ENCODE peak calls at places on chromosomes 13 and 19, in five cellular contexts. F is naive thymus-derived CD4-positive, alpha-beta T cell; P is CD8-positive, alpha-beta T cell; M is left ventricle myocardium inferior; I is Panc1. O is an unnamed sample.

GRCh38 chr19:51181913-51182419 is 39.9 kb downstream of the SIGLEC7 start:
- DNase-seq in M (no peak), P (no peak), I (no peak), F (no peak), O (no peak)

GRCh38 chr19:42132030-42132628 is at the start of gene POU2F2:
- DNase-seq in M (peak; percentile 39), I (no peak), F (peak; percentile 77), P (peak; percentile 94), O (peak; percentile 84)

GRCh38 chr19:20912973-20913372 is 10.1 kb upstream of the ZNF85 start:
- DNase-seq in M (no peak), F (no peak), I (no peak), P (no peak), O (no peak)

GRCh38 chr19:2251577-2252480 is 2.7 kb downstream of the AMH start:
- DNase-seq in F (no peak), M (no peak), I (no peak), P (peak; percentile 23), O (no peak)

GRCh38 chr13:19665427-19665859 is 32.0 kb downstream of the MPHOSPH8 start:
- DNase-seq in I (no peak), M (no peak), F (no peak), P (no peak), O (no peak)

GRCh38 chr13:40315416-40316064 is 350.9 kb downstream of the FOXO1 start:
- DNase-seq in F (peak; percentile 48), P (peak; percentile 68), M (no peak), I (no peak), O (peak; percentile 48)

GRCh38 chr13:43469791-43470190 is 317.0 kb downstream of the ENOX1 start:
- DNase-seq in P (no peak), M (no peak), I (no peak), F (no peak), O (no peak)

GRCh38 chr13:95607363-95607762 is 37.1 kb downstream of the DZIP1 start:
- DNase-seq in F (no peak), I (no peak), M (no peak), P (no peak), O (no peak)

GRCh38 chr13:23652909-23653726 is 82.9 kb downstream of the TNFRSF19 start:
- DNase-seq in M (no peak), P (no peak), I (no peak), F (no peak), O (no peak)

GRCh38 chr13:20608438-20609020 is 41.6 kb downstream of the IFT88 start:
- DNase-seq in I (no peak), M (no peak), P (no peak), F (no peak), O (no peak)

GRCh38 chr13:112073245-112074138 is 6.5 kb downstream of the SOX1 start:
- DNase-seq in I (no peak), P (no peak), M (no peak), F (no peak), O (no peak)

GRCh38 chr19:19115954-19116353 is 22.3 kb downstream of the TMEM161A start:
- DNase-seq in F (no peak), P (peak; percentile 46), M (no peak), I (no peak), O (peak; percentile 60)

GRCh38 chr19:48385461-48386087 is 5.8 kb downstream of the KDELR1 start:
- DNase-seq in I (no peak), P (no peak), F (no peak), M (no peak), O (no peak)

GRCh38 chr13:22800726-22801401 is 379.9 kb upstream of the SGCG start:
- DNase-seq in I (no peak), P (no peak), F (no peak), M (peak; percentile 19), O (peak; percentile 10)

GRCh38 chr13:80038371-80038770 is 302.6 kb downstream of the SPRY2 start:
- DNase-seq in F (no peak), P (no peak), I (no peak), M (no peak), O (no peak)

GRCh38 chr19:47582320-47582909 is 9.5 kb upstream of the ZNF541 start:
- DNase-seq in F (no peak), M (no peak), I (no peak), P (no peak), O (no peak)

GRCh38 chr13:43878897-43879322 is 630 bp downstream of the CCDC122 start:
- DNase-seq in I (no peak), P (peak; percentile 24), F (no peak), M (peak; percentile 76), O (peak; percentile 77)

GRCh38 chr19:13463296-13463695 is 43.0 kb downstream of the CACNA1A start:
- DNase-seq in M (no peak), P (no peak), I (no peak), F (no peak), O (peak; percentile 19)

GRCh38 chr19:36150586-36150985 is 1.7 kb downstream of the COX7A1 start:
- DNase-seq in M (no peak), F (no peak), P (no peak), I (no peak), O (no peak)

GRCh38 chr19:36152061-36152885 is at the start of gene COX7A1:
- DNase-seq in F (no peak), P (no peak), I (no peak), M (peak; percentile 87), O (no peak)

GRCh38 chr19:36149673-36150406 is 2.4 kb downstream of the COX7A1 start:
- DNase-seq in M (peak; percentile 32), P (no peak), I (no peak), F (no peak), O (no peak)

GRCh38 chr19:36152886-36153525 is 759 bp upstream of the COX7A1 start:
- DNase-seq in M (no peak), I (no peak), F (no peak), P (no peak), O (no peak)

DNA sequence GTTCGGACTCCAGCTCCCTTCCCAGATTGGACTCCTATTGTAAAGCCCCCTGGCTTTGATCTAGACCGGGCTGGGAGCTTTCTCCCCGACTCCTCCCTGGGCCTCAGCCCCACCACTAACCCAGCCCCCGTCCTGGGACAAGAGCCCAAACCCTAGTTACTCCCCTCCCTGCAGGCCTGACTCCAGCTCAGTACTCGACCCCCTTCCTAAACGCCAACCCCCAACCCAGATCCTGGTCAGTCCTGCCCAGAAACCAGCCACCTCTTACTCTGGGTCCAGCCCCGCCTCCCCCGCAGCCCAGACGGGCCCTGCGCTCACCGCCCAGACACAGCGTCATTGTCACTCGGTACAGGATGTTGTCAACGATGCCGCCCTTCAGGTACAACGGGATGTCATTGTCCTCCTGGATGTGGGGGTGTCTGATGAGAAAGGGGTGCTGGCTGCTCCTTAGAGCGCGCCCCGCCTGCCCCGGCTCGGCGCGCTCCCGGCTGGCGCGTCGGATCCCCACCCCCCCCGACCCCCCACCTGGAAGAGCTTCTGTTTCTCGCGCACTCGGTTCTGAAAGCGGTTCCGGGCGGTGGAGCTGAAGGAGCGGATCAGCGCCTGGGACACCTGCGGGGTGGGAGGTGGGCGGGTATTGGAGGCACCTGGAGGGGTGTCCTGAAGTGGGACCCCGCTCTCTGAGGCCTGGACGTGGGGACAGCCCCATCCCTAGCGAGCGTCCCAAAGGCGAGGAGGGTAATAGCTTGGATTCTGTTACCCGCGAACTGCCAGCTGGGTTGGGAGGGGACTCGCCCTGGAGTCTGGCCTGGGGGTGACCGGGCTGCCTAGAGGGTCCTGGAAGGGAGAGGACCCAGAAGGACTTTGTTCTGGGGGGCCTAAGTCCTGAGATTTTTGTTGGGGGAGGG is 849 bp downstream of the COX7A1 start:
- DNase-seq in F (no peak), P (no peak), M (peak; percentile 78), I (no peak), O (no peak)
- H3K4me3 ChIP-seq in F (no peak overlapping the region), P (no peak overlapping the region), M (peak overlapping the region; percentile 85), I (no peak overlapping the region), O (no peak overlapping the region)

GRCh38 chr13:97337985-97338384 is 96.0 kb upstream of the RAP2A start:
- DNase-seq in M (no peak), P (no peak), F (no peak), I (no peak), O (no peak)
- H3K4me3 ChIP-seq in M (no peak overlapping the region), P (no peak overlapping the region), F (no peak overlapping the region), I (no peak overlapping the region), O (no peak overlapping the region)

GRCh38 chr19:44878119-44878865 is 12.8 kb upstream of the TOMM40 start:
- DNase-seq in P (no peak), F (no peak), M (no peak), I (no peak), O (no peak)

GRCh38 chr19:44879309-44880065 is 11.6 kb upstream of the TOMM40 start:
- DNase-seq in M (no peak), F (no peak), P (no peak), I (no peak), O (no peak)

GRCh38 chr19:44875666-44876418 is 15.2 kb upstream of the TOMM40 start:
- DNase-seq in F (no peak), P (no peak), M (no peak), I (no peak), O (no peak)

GRCh38 chr19:44874317-44874716 is 16.7 kb upstream of the TOMM40 start:
- DNase-seq in I (no peak), M (no peak), F (no peak), P (no peak), O (no peak)

DNA sequence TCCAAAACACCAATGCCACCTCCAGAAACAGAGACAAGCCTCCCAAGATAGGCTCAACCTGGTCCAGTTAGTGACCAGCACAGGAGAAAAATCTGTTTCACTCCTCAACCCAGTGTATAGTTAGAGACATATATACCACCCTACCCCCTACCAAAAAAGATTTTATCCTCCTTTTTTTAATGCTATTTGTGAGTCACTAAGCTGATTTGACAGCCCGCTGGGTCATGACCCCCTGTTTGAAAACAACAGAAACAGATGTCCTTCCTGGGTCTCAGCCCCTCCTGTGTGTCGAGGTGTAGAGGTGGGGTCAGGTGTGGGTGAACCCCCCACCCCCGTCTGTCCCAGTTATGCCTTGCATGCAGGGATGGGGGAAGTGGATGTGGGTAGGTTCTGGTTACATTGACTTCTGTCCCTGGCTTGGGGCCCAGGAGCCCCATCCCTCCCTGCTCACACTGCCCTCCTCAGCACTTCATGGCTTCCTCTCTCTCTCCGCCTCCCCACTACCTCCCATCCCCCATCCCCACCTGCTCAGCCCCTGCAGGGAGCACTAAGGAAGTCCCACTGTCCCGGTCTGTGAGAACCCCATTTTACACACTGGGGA is 14.0 kb upstream of the TOMM40 start:
- DNase-seq in I (no peak), P (no peak), M (no peak), F (no peak), O (no peak)
- H3K4me3 ChIP-seq in I (no peak overlapping the region), P (no peak overlapping the region), M (no peak overlapping the region), F (no peak overlapping the region), O (no peak overlapping the region)

GRCh38 chr19:33195711-33196347 is 1.7 kb downstream of the LRP3 start:
- DNase-seq in F (no peak), I (no peak), M (no peak), P (no peak), O (no peak)

GRCh38 chr19:33193269-33193863 is 764 bp upstream of the LRP3 start:
- DNase-seq in P (no peak), M (no peak), F (no peak), I (no peak), O (no peak)

GRCh38 chr19:33194884-33195710 is 967 bp downstream of the LRP3 start:
- DNase-seq in P (no peak), I (no peak), M (no peak), F (no peak), O (no peak)

GRCh38 chr19:33193864-33194362 is at the start of gene LRP3:
- DNase-seq in I (no peak), P (no peak), M (peak; percentile 60), F (no peak), O (no peak)

DNA sequence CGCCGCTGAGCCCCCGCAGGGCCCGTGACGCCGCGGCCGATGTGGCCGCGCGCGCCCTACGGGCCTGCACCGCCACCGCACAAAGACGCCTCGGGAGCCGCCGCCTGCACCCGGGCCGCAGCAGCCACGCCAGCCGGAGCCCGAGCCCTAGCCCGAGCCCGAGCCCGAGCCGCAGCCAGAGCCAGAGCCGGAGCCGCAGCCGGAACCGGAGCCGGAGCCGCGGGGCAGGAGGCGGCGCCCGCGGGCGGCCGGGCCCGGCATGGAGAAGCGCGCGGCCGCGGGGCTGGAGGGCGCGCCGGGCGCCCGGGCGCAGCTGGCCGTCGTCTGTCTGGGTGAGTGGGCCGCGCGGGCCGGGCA is 375 bp downstream of the LRP3 start:
- DNase-seq in M (no peak), I (no peak), F (no peak), P (no peak), O (no peak)
- H3K4me3 ChIP-seq in M (peak overlapping the region; percentile 75), I (peak overlapping the region; percentile 54), F (no peak overlapping the region), P (no peak overlapping the region), O (no peak overlapping the region)